ENCODE peak calls at places on chromosomes 11 and 22, in five cellular contexts. W, G, F, U and D are unnamed samples.

GRCh38 chr22:28942801-28943500 is 59.6 kb downstream of the ZNRF3 start:
- DNase-seq in W (no peak), G (no peak), F (no peak), U (no peak), D (no peak)

GRCh38 chr11:19101803-19102520 is 15.0 kb upstream of the ZDHHC13 start:
- DNase-seq in W (no peak), G (no peak), F (no peak), U (no peak), D (no peak)

GRCh38 chr22:26461188-26461810 is 22.3 kb downstream of the HPS4 start:
- DNase-seq in W (no peak), G (no peak), F (no peak), U (peak), D (no peak)

GRCh38 chr11:35523351-35523768 is 2.1 kb downstream of the PAMR1 start:
- DNase-seq in W (no peak), G (no peak), F (no peak), U (peak), D (no peak)

GRCh38 chr22:42773161-42773560 is 52.5 kb upstream of the A4GALT start:
- DNase-seq in W (no peak), G (no peak), F (no peak), U (no peak), D (no peak)

GRCh38 chr22:25806579-25806978 is 64.6 kb downstream of the MYO18B start:
- DNase-seq in W (no peak), G (no peak), F (no peak), U (no peak), D (no peak)

GRCh38 chr22:27997538-27997937 is 78.5 kb upstream of the PITPNB start:
- DNase-seq in W (no peak), G (no peak), F (no peak), U (peak), D (no peak)

GRCh38 chr11:27933992-27934829 is 173.7 kb downstream of the KIF18A start:
- DNase-seq in W (no peak), G (no peak), F (no peak), U (peak), D (no peak)

GRCh38 chr11:3011891-3012885 is 20.1 kb upstream of the NAP1L4 start:
- DNase-seq in W (no peak), G (no peak), F (no peak), U (no peak), D (no peak)